ENCODE peak calls at places on chromosome 18, in seven cellular contexts. Q is SK-N-SH, J is K562, N is HCT116, A is H1, T is HepG2, P is GM12878. I is an unnamed sample.

GRCh38 chr18:12895016-12895415 is 11.0 kb upstream of the PTPN2 start:
- DNase-seq in T (no peak), J (no peak), Q (no peak), P (no peak), A (no peak), N (no peak), I (no peak)

GRCh38 chr18:65623686-65624085 is 127.1 kb upstream of the CDH7 start:
- DNase-seq in N (no peak), J (no peak), Q (no peak), T (no peak), P (no peak), A (no peak), I (no peak)

GRCh38 chr18:36519358-36519757 is 221.8 kb downstream of the FHOD3 start:
- DNase-seq in P (no peak), Q (no peak), N (no peak), A (peak; percentile 32), T (no peak), J (no peak), I (no peak)

GRCh38 chr18:3061581-3062416 is 48.9 kb upstream of the LPIN2 start:
- DNase-seq in P (no peak), J (no peak), N (no peak), A (no peak), Q (no peak), T (no peak), I (no peak)

GRCh38 chr18:48295586-48296311 is 113.4 kb downstream of the ZBTB7C start:
- DNase-seq in P (no peak), T (peak; percentile 3), N (no peak), Q (peak; percentile 47), A (peak; percentile 64), J (no peak), I (peak; percentile 5)

GRCh38 chr18:33579147-33579867 is 1.3 kb downstream of the ASXL3 start:
- DNase-seq in A (no peak), Q (no peak), J (no peak), P (no peak), T (no peak), N (no peak), I (no peak)

GRCh38 chr18:60067426-60068210 is 167.8 kb downstream of the PMAIP1 start:
- DNase-seq in Q (no peak), J (no peak), T (no peak), N (no peak), A (no peak), P (no peak), I (no peak)

GRCh38 chr18:13619505-13620205 is 106.7 kb downstream of the FAM210A start:
- DNase-seq in J (no peak), T (no peak), N (no peak), A (no peak), P (no peak), Q (no peak), I (no peak)

GRCh38 chr18:13440277-13441248 is 222.0 kb downstream of the LDLRAD4 start:
- DNase-seq in Q (no peak), A (no peak), P (no peak), N (no peak), T (no peak), J (no peak), I (no peak)

GRCh38 chr18:267380-267687 is 513 bp downstream of the THOC1 start:
- DNase-seq in A (no peak), N (no peak), Q (no peak), J (no peak), T (no peak), P (no peak), I (peak; percentile 3)

GRCh38 chr18:12276736-12277554 is 22.8 kb downstream of the CIDEA start:
- DNase-seq in P (no peak), J (no peak), Q (no peak), T (no peak), N (no peak), A (no peak), I (no peak)

GRCh38 chr18:74534981-74535649 is 815 bp downstream of the CNDP1 start:
- DNase-seq in P (peak; percentile 11), A (no peak), Q (no peak), J (no peak), N (no peak), T (no peak), I (no peak)

GRCh38 chr18:24227976-24228660 is 89.3 kb downstream of the CABYR start:
- DNase-seq in J (no peak), Q (peak; percentile 4), N (no peak), T (no peak), P (no peak), A (no peak), I (no peak)

GRCh38 chr18:46856975-46857374 is 60.3 kb downstream of the PIAS2 start:
- DNase-seq in A (no peak), N (peak; percentile 6), P (no peak), Q (no peak), T (no peak), J (no peak), I (peak; percentile 4)

GRCh38 chr18:55406374-55407045 is 181.5 kb downstream of the TCF4 start:
- DNase-seq in A (no peak), P (no peak), Q (no peak), J (no peak), T (no peak), N (no peak), I (no peak)

GRCh38 chr18:37304012-37304680 is 261.5 kb downstream of the CELF4 start:
- DNase-seq in Q (peak; percentile 50), J (no peak), T (no peak), N (no peak), A (no peak), P (no peak), I (no peak)

GRCh38 chr18:6731197-6731596 is 1.7 kb downstream of the ARHGAP28 start:
- DNase-seq in P (no peak), T (no peak), A (no peak), Q (no peak), N (no peak), J (no peak), I (no peak)
- TF ChIP-seq JUND in P (no peak), T (no peak), A (no peak), Q (peak; percentile 14), N (no peak), J (no peak), I (no peak)

DNA sequence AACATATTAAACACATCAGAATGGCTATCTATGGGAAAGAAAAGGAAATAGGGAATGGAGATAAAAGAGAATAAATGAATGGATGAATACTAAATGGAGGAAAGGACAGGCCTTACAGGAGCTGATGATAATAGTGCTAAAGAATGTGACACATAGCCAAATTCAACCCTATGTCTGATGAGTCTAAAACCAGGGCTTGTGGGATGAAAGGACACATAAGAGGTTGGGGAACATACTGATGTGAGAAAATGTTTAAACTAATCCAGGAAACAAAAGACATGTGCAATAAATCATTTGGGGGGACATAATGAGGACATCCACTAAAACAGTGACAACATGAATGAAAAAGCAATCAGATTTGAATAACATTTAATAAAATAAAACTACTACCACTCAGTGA is 120.0 kb downstream of the DYM start:
- DNase-seq in J (no peak), Q (no peak), T (no peak), N (no peak), A (no peak), P (no peak), I (no peak)
- TF ChIP-seq JUND in J (no peak), Q (no peak), T (no peak), N (no peak), A (no peak), P (no peak), I (no peak)

DNA sequence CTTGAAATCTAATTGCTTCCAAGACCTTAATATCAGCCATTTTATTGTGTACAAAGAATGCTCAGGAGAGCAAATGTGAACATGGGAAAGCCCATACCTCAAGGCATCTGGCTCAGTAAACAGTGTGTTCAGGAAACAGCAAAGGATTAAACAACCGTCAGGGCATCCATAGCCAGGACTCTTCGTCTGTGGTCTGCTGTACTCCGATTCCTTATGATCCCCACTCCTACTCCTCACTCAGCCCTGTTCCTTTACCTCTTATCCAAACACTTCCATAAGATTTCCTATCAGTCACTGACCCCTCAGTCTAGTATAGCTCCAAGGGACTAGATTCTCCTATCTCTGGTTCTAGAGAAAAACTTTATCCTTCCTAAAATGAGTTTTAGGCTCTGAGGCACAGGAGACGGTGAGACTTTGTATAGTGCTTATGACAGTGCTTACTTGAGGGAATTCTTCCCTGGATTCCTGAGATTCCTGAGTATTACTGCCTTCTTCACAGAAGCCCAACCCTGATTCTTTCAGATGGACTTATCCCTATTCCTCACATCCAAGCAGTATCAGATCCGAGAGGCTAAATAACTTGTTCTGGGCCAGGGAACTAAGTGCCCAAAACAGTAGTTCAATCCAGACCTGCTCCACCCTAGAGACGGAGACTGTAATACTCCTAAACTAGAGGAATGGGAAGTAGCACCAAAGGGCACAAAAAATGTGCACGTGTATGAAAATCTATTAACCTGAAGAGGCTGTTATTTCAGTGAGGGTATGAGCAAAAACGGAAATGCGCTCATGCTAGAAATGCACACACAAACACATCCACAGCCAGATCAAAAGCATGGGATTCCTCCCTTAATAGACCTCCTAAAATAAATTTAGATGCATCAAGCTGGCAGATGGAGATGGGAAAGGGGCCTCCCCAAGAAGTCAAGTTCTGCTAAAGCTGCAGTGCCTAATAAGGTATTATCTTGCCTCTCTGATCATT is 42.1 kb upstream of the SIGLEC15 start:
- DNase-seq in Q (no peak), A (no peak), T (no peak), P (no peak), N (no peak), J (no peak), I (no peak)
- TF ChIP-seq JUND in Q (no peak), A (no peak), T (no peak), P (no peak), N (no peak), J (no peak), I (no peak)

GRCh38 chr18:57427429-57428181 is 7.6 kb upstream of the ONECUT2 start:
- DNase-seq in P (no peak), T (no peak), N (no peak), Q (no peak), J (no peak), A (peak; percentile 73), I (no peak)
- TF ChIP-seq JUND in P (no peak), T (no peak), N (no peak), Q (no peak), J (no peak), A (no peak), I (no peak)

DNA sequence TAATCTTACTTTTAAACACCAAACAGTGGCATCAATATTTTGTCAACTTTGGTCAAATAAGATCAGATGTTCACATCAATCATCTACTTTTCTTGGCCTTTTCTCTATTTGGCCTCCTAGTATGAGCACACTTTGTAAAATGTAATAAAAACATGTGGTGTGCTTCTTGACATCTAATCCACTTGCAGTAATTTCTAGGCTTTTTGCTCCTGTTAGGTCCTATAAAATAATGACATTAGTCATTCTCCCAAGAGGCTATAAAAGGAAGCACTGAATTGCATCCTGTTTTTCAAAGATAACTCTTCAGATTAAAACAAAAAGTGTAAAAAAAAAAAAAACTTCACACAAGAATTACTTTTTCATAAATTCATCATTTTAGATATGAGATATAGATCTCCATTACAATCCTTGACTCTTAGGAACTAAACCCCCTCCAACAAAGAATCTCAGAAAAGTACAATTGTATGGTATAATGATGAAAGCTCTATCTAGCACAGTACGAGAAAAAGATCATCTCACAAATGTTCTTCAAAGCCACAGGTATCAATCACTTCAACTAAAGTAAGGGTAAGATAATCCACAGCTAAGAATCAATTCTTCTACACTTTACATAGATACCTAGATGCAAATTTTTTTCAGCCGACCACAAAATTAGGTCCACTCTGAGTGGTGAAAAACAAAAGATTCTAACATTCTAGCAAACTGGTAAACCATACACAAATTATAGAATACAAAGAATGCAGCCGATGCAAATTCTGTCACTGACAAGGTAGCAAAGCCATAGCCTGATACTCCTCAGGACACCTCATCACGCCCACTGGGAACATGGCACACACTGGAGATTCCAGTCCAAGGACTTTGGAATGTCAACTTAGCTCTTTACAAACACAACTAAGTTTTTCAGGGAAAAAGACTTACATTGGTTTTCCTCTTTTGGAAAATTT is 2.7 kb downstream of the BCL2 start:
- DNase-seq in A (no peak), T (no peak), J (no peak), N (no peak), P (no peak), Q (no peak), I (no peak)
- TF ChIP-seq JUND in A (no peak), T (no peak), J (no peak), N (no peak), P (no peak), Q (no peak), I (no peak)

GRCh38 chr18:7926526-7926925 is 359.4 kb downstream of the PTPRM start:
- DNase-seq in N (peak; percentile 64), J (peak; percentile 13), P (no peak), T (peak; percentile 53), Q (peak; percentile 17), A (no peak), I (no peak)
- TF ChIP-seq JUND in N (no peak), J (no peak), P (no peak), T (no peak), Q (no peak), A (no peak), I (no peak)